ENCODE peak calls at places on chromosomes 16 and 17, in eight cellular contexts. One of them, this sample, is unnamed.

GRCh38 chr17:6163632-6164319 is 93.6 kb downstream of the WSCD1 start:
- DNase-seq in tibial artery: no peak
- DNase-seq in fibroblast of pulmonary artery: no peak
- DNase-seq in natural killer cell: no peak
- DNase-seq in HFF-Myc: peak; percentile 2
- DNase-seq in thoracic aorta: no peak
- DNase-seq in fibroblast of lung: no peak
- DNase-seq in RWPE1: peak; percentile 56
- DNase-seq in this sample: no peak

GRCh38 chr17:11326492-11326891 is 85.5 kb downstream of the SHISA6 start:
- DNase-seq in tibial artery: no peak
- DNase-seq in fibroblast of pulmonary artery: no peak
- DNase-seq in natural killer cell: no peak
- DNase-seq in HFF-Myc: no peak
- DNase-seq in thoracic aorta: no peak
- DNase-seq in fibroblast of lung: no peak
- DNase-seq in RWPE1: no peak
- DNase-seq in this sample: no peak

GRCh38 chr17:57496382-57496781 is 240.1 kb downstream of the MSI2 start:
- DNase-seq in tibial artery: no peak
- DNase-seq in fibroblast of pulmonary artery: no peak
- DNase-seq in natural killer cell: no peak
- DNase-seq in HFF-Myc: no peak
- DNase-seq in thoracic aorta: no peak
- DNase-seq in fibroblast of lung: no peak
- DNase-seq in RWPE1: no peak
- DNase-seq in this sample: no peak

GRCh38 chr16:67198238-67198734 is 645 bp upstream of the ELMO3 start:
- DNase-seq in tibial artery: no peak
- DNase-seq in fibroblast of pulmonary artery: no peak
- DNase-seq in natural killer cell: no peak
- DNase-seq in HFF-Myc: no peak
- DNase-seq in thoracic aorta: no peak
- DNase-seq in fibroblast of lung: peak; percentile 54
- DNase-seq in RWPE1: peak; percentile 81
- DNase-seq in this sample: no peak

GRCh38 chr17:61644800-61645774 is 54.1 kb upstream of the NACA2 start:
- DNase-seq in tibial artery: no peak
- DNase-seq in fibroblast of pulmonary artery: no peak
- DNase-seq in natural killer cell: no peak
- DNase-seq in HFF-Myc: no peak
- DNase-seq in thoracic aorta: no peak
- DNase-seq in fibroblast of lung: no peak
- DNase-seq in RWPE1: no peak
- DNase-seq in this sample: no peak

GRCh38 chr17:9729034-9729650 is 62.2 kb downstream of the DHRS7C start:
- DNase-seq in tibial artery: no peak
- DNase-seq in fibroblast of pulmonary artery: peak; percentile 60
- DNase-seq in natural killer cell: no peak
- DNase-seq in HFF-Myc: peak; percentile 35
- DNase-seq in thoracic aorta: no peak
- DNase-seq in fibroblast of lung: peak; percentile 68
- DNase-seq in RWPE1: peak; percentile 73
- DNase-seq in this sample: no peak

GRCh38 chr16:24255446-24256352 is at the start of gene CACNG3:
- DNase-seq in tibial artery: no peak
- DNase-seq in fibroblast of pulmonary artery: peak; percentile 23
- DNase-seq in natural killer cell: peak; percentile 40
- DNase-seq in HFF-Myc: no peak
- DNase-seq in thoracic aorta: no peak
- DNase-seq in fibroblast of lung: peak; percentile 25
- DNase-seq in RWPE1: peak; percentile 55
- DNase-seq in this sample: no peak

GRCh38 chr16:80973991-80974390 is 32.7 kb downstream of the CMC2 start:
- DNase-seq in tibial artery: no peak
- DNase-seq in fibroblast of pulmonary artery: no peak
- DNase-seq in natural killer cell: no peak
- DNase-seq in HFF-Myc: no peak
- DNase-seq in thoracic aorta: no peak
- DNase-seq in fibroblast of lung: no peak
- DNase-seq in RWPE1: peak; percentile 12
- DNase-seq in this sample: no peak

GRCh38 chr17:57605734-57606105 is 139.4 kb downstream of the CCDC182 start:
- DNase-seq in tibial artery: no peak
- DNase-seq in fibroblast of pulmonary artery: no peak
- DNase-seq in natural killer cell: no peak
- DNase-seq in HFF-Myc: no peak
- DNase-seq in thoracic aorta: no peak
- DNase-seq in fibroblast of lung: no peak
- DNase-seq in RWPE1: no peak
- DNase-seq in this sample: no peak

GRCh38 chr17:80125656-80126448 is 21.1 kb downstream of the EIF4A3 start:
- DNase-seq in tibial artery: no peak
- DNase-seq in fibroblast of pulmonary artery: peak; percentile 93
- DNase-seq in natural killer cell: no peak
- DNase-seq in HFF-Myc: no peak
- DNase-seq in thoracic aorta: no peak
- DNase-seq in fibroblast of lung: peak; percentile 85
- DNase-seq in RWPE1: no peak
- DNase-seq in this sample: no peak

GRCh38 chr17:73902416-73903181 is 258.4 kb upstream of the SDK2 start:
- DNase-seq in tibial artery: peak; percentile 30
- DNase-seq in fibroblast of pulmonary artery: no peak
- DNase-seq in natural killer cell: no peak
- DNase-seq in HFF-Myc: no peak
- DNase-seq in thoracic aorta: no peak
- DNase-seq in fibroblast of lung: no peak
- DNase-seq in RWPE1: no peak
- DNase-seq in this sample: no peak

DNA sequence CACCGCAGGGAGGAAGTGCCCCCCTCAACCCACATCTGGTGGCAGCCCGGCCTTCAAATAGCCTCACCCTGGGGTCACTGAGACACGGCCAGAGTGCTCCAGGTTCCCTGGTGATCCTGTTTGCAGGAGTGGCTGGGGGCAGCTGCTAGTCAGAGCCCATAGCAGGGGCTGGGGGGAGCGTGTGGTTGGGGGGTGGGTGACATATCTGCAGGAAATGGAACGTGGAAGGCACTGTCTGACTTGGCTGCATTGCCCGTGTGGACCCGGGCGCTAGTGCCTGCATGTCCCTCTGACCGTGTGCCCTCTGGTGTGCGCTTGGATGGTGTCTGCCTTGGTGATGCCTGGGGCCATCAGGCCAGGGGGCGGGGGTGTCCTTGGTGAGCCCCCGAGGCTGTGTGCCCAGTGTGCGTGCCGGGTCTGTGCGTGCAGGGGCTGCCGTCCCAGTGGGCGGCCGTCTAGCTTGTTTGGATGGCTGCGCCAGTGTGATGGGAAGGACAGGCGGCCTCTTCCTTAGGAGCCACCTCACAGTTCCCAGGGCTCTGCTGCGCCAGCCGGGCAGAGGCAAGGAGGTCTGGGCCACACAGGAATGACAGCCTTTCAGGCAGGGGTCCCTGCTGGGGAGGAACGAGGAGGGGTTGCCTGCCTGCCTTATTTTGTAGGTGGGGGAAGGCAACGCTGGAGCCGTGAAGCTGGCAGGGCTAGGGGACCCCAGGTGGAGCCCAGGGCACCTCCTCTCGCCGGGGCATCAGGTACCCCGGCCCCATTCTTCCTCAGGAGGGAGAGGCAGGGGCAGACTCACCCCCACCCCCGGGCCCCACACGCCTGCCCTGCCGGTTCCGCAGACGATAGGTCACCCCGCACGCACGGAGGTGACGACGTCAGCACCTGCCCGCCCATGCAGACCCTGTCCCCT is 642 bp downstream of the NDRG4 start:
- DNase-seq in tibial artery: no peak
- DNase-seq in fibroblast of pulmonary artery: no peak
- DNase-seq in natural killer cell: no peak
- DNase-seq in HFF-Myc: no peak
- DNase-seq in thoracic aorta: no peak
- DNase-seq in fibroblast of lung: no peak
- DNase-seq in RWPE1: no peak
- DNase-seq in this sample: no peak
- TF ChIP-seq CTCF in tibial artery: no peak
- TF ChIP-seq CTCF in fibroblast of pulmonary artery: no peak
- TF ChIP-seq CTCF in natural killer cell: no peak
- TF ChIP-seq CTCF in HFF-Myc: no peak
- TF ChIP-seq CTCF in thoracic aorta: no peak
- TF ChIP-seq CTCF in fibroblast of lung: no peak
- TF ChIP-seq CTCF in RWPE1: no peak
- TF ChIP-seq CTCF in this sample: no peak

GRCh38 chr16:69724981-69725479 is 1.3 kb downstream of the NQO1 start:
- DNase-seq in tibial artery: no peak
- DNase-seq in fibroblast of pulmonary artery: peak; percentile 31
- DNase-seq in natural killer cell: no peak
- DNase-seq in HFF-Myc: no peak
- DNase-seq in thoracic aorta: no peak
- DNase-seq in fibroblast of lung: no peak
- DNase-seq in RWPE1: no peak
- DNase-seq in this sample: no peak

GRCh38 chr16:69726313-69727060 is at the start of gene NQO1:
- DNase-seq in tibial artery: peak; percentile 91
- DNase-seq in fibroblast of pulmonary artery: peak; percentile 99
- DNase-seq in natural killer cell: peak; percentile 78
- DNase-seq in HFF-Myc: peak; percentile 91
- DNase-seq in thoracic aorta: peak; percentile 78
- DNase-seq in fibroblast of lung: peak; percentile 96
- DNase-seq in RWPE1: peak; percentile 96
- DNase-seq in this sample: peak; percentile 82

GRCh38 chr16:69725480-69726312 is 664 bp downstream of the NQO1 start:
- DNase-seq in tibial artery: no peak
- DNase-seq in fibroblast of pulmonary artery: no peak
- DNase-seq in natural killer cell: no peak
- DNase-seq in HFF-Myc: no peak
- DNase-seq in thoracic aorta: no peak
- DNase-seq in fibroblast of lung: no peak
- DNase-seq in RWPE1: no peak
- DNase-seq in this sample: no peak

GRCh38 chr16:69721441-69721957 is 4.9 kb downstream of the NQO1 start:
- DNase-seq in tibial artery: no peak
- DNase-seq in fibroblast of pulmonary artery: no peak
- DNase-seq in natural killer cell: no peak
- DNase-seq in HFF-Myc: no peak
- DNase-seq in thoracic aorta: no peak
- DNase-seq in fibroblast of lung: no peak
- DNase-seq in RWPE1: no peak
- DNase-seq in this sample: no peak

GRCh38 chr16:69724414-69724873 is 1.9 kb downstream of the NQO1 start:
- DNase-seq in tibial artery: no peak
- DNase-seq in fibroblast of pulmonary artery: no peak
- DNase-seq in natural killer cell: no peak
- DNase-seq in HFF-Myc: no peak
- DNase-seq in thoracic aorta: no peak
- DNase-seq in fibroblast of lung: no peak
- DNase-seq in RWPE1: no peak
- DNase-seq in this sample: no peak
- TF ChIP-seq CTCF in tibial artery: no peak
- TF ChIP-seq CTCF in fibroblast of pulmonary artery: no peak
- TF ChIP-seq CTCF in natural killer cell: no peak
- TF ChIP-seq CTCF in HFF-Myc: no peak
- TF ChIP-seq CTCF in thoracic aorta: no peak
- TF ChIP-seq CTCF in fibroblast of lung: no peak
- TF ChIP-seq CTCF in RWPE1: no peak
- TF ChIP-seq CTCF in this sample: no peak

GRCh38 chr16:58107228-58107627 is 22.0 kb downstream of the CFAP20 start:
- DNase-seq in tibial artery: no peak
- DNase-seq in fibroblast of pulmonary artery: no peak
- DNase-seq in natural killer cell: no peak
- DNase-seq in HFF-Myc: no peak
- DNase-seq in thoracic aorta: no peak
- DNase-seq in fibroblast of lung: no peak
- DNase-seq in RWPE1: no peak
- DNase-seq in this sample: no peak
- TF ChIP-seq CTCF in tibial artery: no peak
- TF ChIP-seq CTCF in fibroblast of pulmonary artery: peak; percentile 14
- TF ChIP-seq CTCF in natural killer cell: no peak
- TF ChIP-seq CTCF in HFF-Myc: no peak
- TF ChIP-seq CTCF in thoracic aorta: no peak
- TF ChIP-seq CTCF in fibroblast of lung: peak; percentile 6
- TF ChIP-seq CTCF in RWPE1: no peak
- TF ChIP-seq CTCF in this sample: no peak

GRCh38 chr17:8651013-8651412 is 20.5 kb upstream of the MYH10 start:
- DNase-seq in tibial artery: no peak
- DNase-seq in fibroblast of pulmonary artery: no peak
- DNase-seq in natural killer cell: no peak
- DNase-seq in HFF-Myc: no peak
- DNase-seq in thoracic aorta: no peak
- DNase-seq in fibroblast of lung: no peak
- DNase-seq in RWPE1: no peak
- DNase-seq in this sample: no peak
- TF ChIP-seq CTCF in tibial artery: no peak
- TF ChIP-seq CTCF in fibroblast of pulmonary artery: no peak
- TF ChIP-seq CTCF in natural killer cell: no peak
- TF ChIP-seq CTCF in HFF-Myc: no peak
- TF ChIP-seq CTCF in thoracic aorta: no peak
- TF ChIP-seq CTCF in fibroblast of lung: no peak
- TF ChIP-seq CTCF in RWPE1: no peak
- TF ChIP-seq CTCF in this sample: no peak

GRCh38 chr16:52068447-52069074 is 478.4 kb downstream of the TOX3 start:
- DNase-seq in tibial artery: no peak
- DNase-seq in fibroblast of pulmonary artery: peak; percentile 25
- DNase-seq in natural killer cell: no peak
- DNase-seq in HFF-Myc: no peak
- DNase-seq in thoracic aorta: no peak
- DNase-seq in fibroblast of lung: peak; percentile 20
- DNase-seq in RWPE1: peak; percentile 9
- DNase-seq in this sample: no peak
- TF ChIP-seq CTCF in tibial artery: no peak
- TF ChIP-seq CTCF in fibroblast of pulmonary artery: no peak
- TF ChIP-seq CTCF in natural killer cell: no peak
- TF ChIP-seq CTCF in HFF-Myc: no peak
- TF ChIP-seq CTCF in thoracic aorta: no peak
- TF ChIP-seq CTCF in fibroblast of lung: no peak
- TF ChIP-seq CTCF in RWPE1: peak; percentile 52
- TF ChIP-seq CTCF in this sample: no peak

DNA sequence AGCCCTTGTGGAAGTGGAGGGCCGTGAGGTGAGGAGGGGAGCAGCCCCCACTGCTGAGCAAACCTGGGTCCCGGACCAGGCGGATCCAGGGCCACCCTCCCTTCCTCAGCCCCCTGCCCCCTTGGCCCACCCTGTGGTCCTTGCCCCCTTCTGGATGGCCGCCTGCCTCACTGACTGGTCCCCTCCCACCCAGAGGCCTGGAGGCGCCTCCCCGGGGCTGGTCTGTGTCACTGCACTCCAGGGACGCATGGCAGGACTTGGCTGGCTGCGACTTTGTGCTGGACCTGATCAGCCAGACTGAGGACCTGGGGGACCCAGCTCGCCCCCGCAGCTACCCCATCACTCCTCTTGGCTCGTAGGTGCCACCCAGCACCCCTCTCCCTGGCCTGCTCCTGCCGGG is 19.2 kb upstream of the SMIM5 start:
- DNase-seq in tibial artery: no peak
- DNase-seq in fibroblast of pulmonary artery: no peak
- DNase-seq in natural killer cell: no peak
- DNase-seq in HFF-Myc: no peak
- DNase-seq in thoracic aorta: no peak
- DNase-seq in fibroblast of lung: no peak
- DNase-seq in RWPE1: no peak
- DNase-seq in this sample: peak; percentile 40
- TF ChIP-seq CTCF in tibial artery: no peak
- TF ChIP-seq CTCF in fibroblast of pulmonary artery: no peak
- TF ChIP-seq CTCF in natural killer cell: no peak
- TF ChIP-seq CTCF in HFF-Myc: no peak
- TF ChIP-seq CTCF in thoracic aorta: no peak
- TF ChIP-seq CTCF in fibroblast of lung: no peak
- TF ChIP-seq CTCF in RWPE1: no peak
- TF ChIP-seq CTCF in this sample: no peak